ENCODE peak calls at places on chromosomes 5 and 9, in five cellular contexts. W, E, T, K and R are unnamed samples.
A peak's percentile ranks its signal among the peaks of the same experiment; 100 is the strongest.

GRCh38 chr9:115604831-115605483 is 487.0 kb upstream of the TNC start:
- DNase-seq in T (no peak), E (no peak), K (peak; percentile 85), W (no peak), R (no peak)

GRCh38 chr5:145996135-145996534 is 59.8 kb downstream of the SH3RF2 start:
- DNase-seq in W (no peak), K (peak; percentile 6), E (no peak), T (no peak), R (no peak)

GRCh38 chr9:89405832-89406231 is 87.5 kb downstream of the SECISBP2 start:
- DNase-seq in K (no peak), T (no peak), E (no peak), W (no peak), R (no peak)

GRCh38 chr5:132267931-132268501 is 10.5 kb downstream of the PDLIM4 start:
- DNase-seq in T (no peak), K (no peak), W (no peak), E (no peak), R (peak; percentile 70)

GRCh38 chr9:33885948-33886347 is 69.0 kb downstream of the UBE2R2 start:
- DNase-seq in T (no peak), K (no peak), W (no peak), E (no peak), R (no peak)

GRCh38 chr9:92276223-92277007 is 17.1 kb downstream of the IARS1 start:
- DNase-seq in T (no peak), W (no peak), E (no peak), K (no peak), R (no peak)

GRCh38 chr5:52283221-52283620 is 504.5 kb upstream of the ITGA1 start:
- DNase-seq in E (no peak), K (no peak), T (no peak), W (no peak), R (no peak)

GRCh38 chr5:17255471-17256016 is 38.1 kb downstream of the BASP1 start:
- DNase-seq in T (no peak), W (no peak), K (peak; percentile 69), E (no peak), R (no peak)

GRCh38 chr9:91945277-91946074 is 4.6 kb downstream of the ROR2 start:
- DNase-seq in W (no peak), K (peak; percentile 78), E (peak; percentile 48), T (no peak), R (no peak)

GRCh38 chr5:141944086-141944485 is 13.9 kb downstream of the PCDH12 start:
- DNase-seq in T (no peak), E (no peak), K (no peak), W (no peak), R (no peak)

GRCh38 chr9:68705636-68706578 is 867 bp downstream of the PIP5K1B start:
- DNase-seq in W (no peak), K (peak; percentile 7), T (peak; percentile 32), E (no peak), R (peak; percentile 45)

DNA sequence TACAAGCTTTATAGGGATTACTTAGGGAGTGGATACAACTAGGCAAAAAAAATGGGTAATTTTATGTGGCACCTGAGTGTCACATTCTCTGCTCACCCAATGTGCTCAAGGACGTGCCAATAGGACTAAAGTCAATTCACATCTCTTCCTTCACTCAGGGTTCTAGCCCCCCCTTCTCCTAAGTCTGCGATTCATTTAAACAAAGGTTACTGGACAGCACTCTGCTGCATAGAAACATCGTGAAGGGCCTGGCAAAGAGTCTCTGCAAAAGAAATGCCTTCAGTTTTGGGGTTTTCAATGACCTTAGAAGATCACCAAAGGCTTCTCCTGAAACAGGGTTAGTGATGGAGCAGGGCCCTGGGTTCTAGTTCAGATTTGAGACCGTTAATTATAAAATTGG is 142.3 kb downstream of the TSSK1B start:
- DNase-seq in E (no peak), T (no peak), K (peak; percentile 36), W (no peak), R (no peak)
- H3K4me3 ChIP-seq in E (no peak overlapping the region), T (peak overlapping the region; percentile 91), K (peak overlapping the region; percentile 78), W (no peak overlapping the region), R (no peak overlapping the region)

DNA sequence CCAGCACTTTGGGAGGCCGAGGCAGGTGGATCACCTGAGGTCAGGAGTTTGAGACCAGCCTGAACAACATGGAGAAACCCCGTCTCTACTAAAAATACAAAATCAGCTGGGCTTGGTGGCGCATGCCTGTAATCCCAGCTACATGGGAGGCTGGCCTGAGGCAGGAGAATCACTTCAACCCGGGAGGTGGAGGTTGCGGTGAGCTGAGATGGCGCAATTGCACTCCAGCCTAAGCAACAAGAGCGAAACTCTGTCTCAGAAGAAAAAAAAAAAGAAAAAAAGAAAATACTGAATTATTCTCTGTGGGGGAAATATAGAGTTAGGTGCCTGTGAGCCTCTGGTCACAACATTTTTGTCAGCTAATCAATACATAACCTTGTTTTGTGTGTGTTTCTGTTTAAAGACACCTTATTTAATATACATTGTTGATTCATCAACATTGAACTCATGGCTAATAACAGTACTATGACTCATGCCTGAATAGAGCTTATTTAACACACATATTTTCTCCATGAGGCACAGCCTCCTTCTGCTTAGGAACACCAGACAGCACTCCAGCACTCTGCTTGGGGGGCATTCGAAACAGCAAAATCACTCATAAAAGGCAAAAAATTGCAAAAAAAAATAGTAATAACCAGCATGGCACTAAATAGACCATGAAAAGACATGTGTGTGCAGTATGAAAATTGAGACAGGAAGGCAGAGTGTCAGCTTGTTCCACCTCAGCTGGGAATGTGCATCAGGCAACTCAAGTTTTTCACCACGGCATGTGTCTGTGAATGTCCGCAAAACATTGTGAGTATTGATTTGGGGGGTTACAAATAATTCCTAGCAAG is at the start of gene IL31RA:
- DNase-seq in K (peak; percentile 79), T (no peak), W (peak; percentile 78), E (no peak), R (no peak)
- H3K4me3 ChIP-seq in K (no peak within 1 kb of the TSS), T (peak within 1 kb of the TSS; percentile 23), W (peak within 1 kb of the TSS; percentile 54), E (no peak within 1 kb of the TSS), R (peak within 1 kb of the TSS; percentile 21)

GRCh38 chr9:124771021-124771866 is at the start of gene NR6A1:
- DNase-seq in E (peak; percentile 88), K (peak; percentile 97), W (peak; percentile 86), T (peak; percentile 97), R (peak; percentile 98)
- H3K4me3 ChIP-seq in E (peak within 1 kb of the TSS; percentile 87), K (peak within 1 kb of the TSS; percentile 63), W (peak within 1 kb of the TSS; percentile 70), T (peak within 1 kb of the TSS; percentile 91), R (peak within 1 kb of the TSS; percentile 64)

GRCh38 chr5:38556599-38557308 is at the start of gene LIFR:
- DNase-seq in K (peak; percentile 84), T (peak; percentile 89), W (no peak), E (no peak), R (peak; percentile 84)

GRCh38 chr5:38555354-38556114 is 912 bp downstream of the LIFR start:
- DNase-seq in T (no peak), W (no peak), K (no peak), E (no peak), R (no peak)

GRCh38 chr5:38553001-38553521 is 3.4 kb downstream of the LIFR start:
- DNase-seq in K (no peak), T (no peak), W (no peak), E (no peak), R (no peak)

GRCh38 chr5:38556115-38556598 is 289 bp downstream of the LIFR start:
- DNase-seq in W (no peak), T (no peak), K (no peak), E (no peak), R (no peak)

DNA sequence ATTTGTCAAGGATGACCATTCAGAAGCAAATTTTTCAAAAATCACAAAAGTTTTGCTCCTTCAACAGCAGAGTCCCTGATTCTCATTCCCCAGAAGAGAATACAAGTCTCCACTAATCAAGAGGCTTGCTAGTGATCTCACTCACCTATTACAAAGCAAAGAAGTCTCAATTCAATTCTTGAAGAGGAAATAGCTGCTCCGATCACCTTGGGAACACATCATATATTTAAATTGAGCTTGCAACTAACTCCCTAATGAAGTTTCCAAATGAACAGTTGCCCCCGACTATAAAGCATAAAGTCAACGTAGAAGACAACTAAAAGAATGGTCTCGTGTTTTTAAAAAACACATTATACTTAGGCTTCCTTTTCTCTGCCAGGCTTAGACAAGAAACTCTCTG is 1.6 kb downstream of the LIFR start:
- DNase-seq in T (no peak), E (no peak), W (no peak), K (no peak), R (no peak)
- H3K4me3 ChIP-seq in T (peak overlapping the region; percentile 93), E (peak overlapping the region; percentile 96), W (peak overlapping the region; percentile 89), K (peak overlapping the region; percentile 80), R (peak overlapping the region; percentile 16)

GRCh38 chr9:16704489-16705111 is 165.9 kb downstream of the BNC2 start:
- DNase-seq in T (peak; percentile 46), K (no peak), E (no peak), W (no peak), R (peak; percentile 72)
- H3K4me3 ChIP-seq in T (peak overlapping the region; percentile 61), K (peak overlapping the region; percentile 63), E (peak overlapping the region; percentile 79), W (peak overlapping the region; percentile 54), R (peak overlapping the region; percentile 16)